ENCODE peak calls at places on chromosome 19, in five cellular contexts. O is foreskin fibroblast, M is K562, N is GM12865, Y is IMR-90. X is an unnamed sample.

GRCh38 chr19:45567609-45568008 is 17.0 kb downstream of the OPA3 start:
- DNase-seq in O (no peak), M (no peak), N (no peak), Y (no peak), X (no peak)

GRCh38 chr19:41584260-41584810 is 8.4 kb downstream of the CEACAM21 start:
- DNase-seq in O (no peak), M (no peak), N (no peak), Y (no peak), X (no peak)

GRCh38 chr19:679418-680286 is 3.5 kb downstream of the FSTL3 start:
- DNase-seq in O (peak; percentile 74), M (peak; percentile 61), N (peak; percentile 55), Y (peak; percentile 80), X (peak; percentile 45)

GRCh38 chr19:11159598-11160001 is 4.0 kb upstream of the SPC24 start:
- DNase-seq in O (no peak), M (no peak), N (no peak), Y (peak; percentile 41), X (no peak)

GRCh38 chr19:45592366-45592765 is 7.8 kb upstream of the OPA3 start:
- DNase-seq in O (no peak), M (no peak), N (no peak), Y (no peak), X (no peak)

GRCh38 chr19:3585301-3586123 is at the start of gene GIPC3:
- DNase-seq in O (no peak), M (peak; percentile 48), N (no peak), Y (no peak), X (peak; percentile 39)

GRCh38 chr19:6862673-6863078 is 24.7 kb upstream of the ADGRE1 start:
- DNase-seq in O (peak; percentile 74), M (peak; percentile 80), N (peak; percentile 94), Y (peak; percentile 69), X (peak; percentile 81)

GRCh38 chr19:7188682-7189629 is 105.3 kb downstream of the INSR start:
- DNase-seq in O (no peak), M (no peak), N (peak; percentile 42), Y (no peak), X (peak; percentile 48)

GRCh38 chr19:39223703-39224279 is 19.7 kb upstream of the SYCN start:
- DNase-seq in O (peak; percentile 10), M (peak; percentile 48), N (no peak), Y (peak; percentile 19), X (peak; percentile 65)

GRCh38 chr19:2986951-2987491 is 9.7 kb downstream of the TLE6 start:
- DNase-seq in O (no peak), M (no peak), N (no peak), Y (no peak), X (no peak)

GRCh38 chr19:38526430-38526829 is 91.3 kb downstream of the MAP4K1 start:
- DNase-seq in O (no peak), M (no peak), N (no peak), Y (no peak), X (no peak)

GRCh38 chr19:13984875-13985741 is 21.0 kb downstream of the RFX1 start:
- DNase-seq in O (no peak), M (no peak), N (no peak), Y (no peak), X (no peak)

GRCh38 chr19:39983695-39984302 is 12.8 kb downstream of the PSMC4 start:
- DNase-seq in O (no peak), M (peak; percentile 46), N (no peak), Y (no peak), X (no peak)

GRCh38 chr19:1411255-1412191 is 4.1 kb downstream of the DAZAP1 start:
- DNase-seq in O (peak; percentile 60), M (no peak), N (no peak), Y (peak; percentile 54), X (no peak)

GRCh38 chr19:15374796-15375440 is 4.7 kb downstream of the AKAP8 start:
- DNase-seq in O (no peak), M (no peak), N (no peak), Y (no peak), X (no peak)

GRCh38 chr19:47086280-47086679 is 27.3 kb downstream of the ZC3H4 start:
- DNase-seq in O (no peak), M (no peak), N (no peak), Y (no peak), X (no peak)

GRCh38 chr19:44640518-44640917 is 3.2 kb upstream of the PVR start:
- DNase-seq in O (peak; percentile 63), M (no peak), N (no peak), Y (peak; percentile 58), X (no peak)

GRCh38 chr19:10516064-10516385 is 1.2 kb downstream of the S1PR5 start:
- DNase-seq in O (no peak), M (no peak), N (no peak), Y (no peak), X (no peak)

GRCh38 chr19:17109962-17110598 is 34.5 kb downstream of the MYO9B start:
- DNase-seq in O (no peak), M (no peak), N (peak; percentile 86), Y (no peak), X (no peak)

GRCh38 chr19:17090501-17091074 is 15.0 kb downstream of the MYO9B start:
- DNase-seq in O (no peak), M (no peak), N (no peak), Y (peak; percentile 60), X (no peak)

GRCh38 chr19:44889830-44890365 is 1.2 kb upstream of the TOMM40 start:
- DNase-seq in O (no peak), M (no peak), N (peak; percentile 21), Y (no peak), X (no peak)

GRCh38 chr19:28560786-28561185 is 652.2 kb downstream of the UQCRFS1 start:
- DNase-seq in O (no peak), M (peak; percentile 52), N (no peak), Y (no peak), X (no peak)

GRCh38 chr19:18742838-18743237 is 48.3 kb downstream of the COMP start:
- DNase-seq in O (no peak), M (no peak), N (no peak), Y (no peak), X (no peak)
- TF ChIP-seq CTCF in O (no peak), M (no peak), N (no peak), Y (no peak), X (no peak)

DNA sequence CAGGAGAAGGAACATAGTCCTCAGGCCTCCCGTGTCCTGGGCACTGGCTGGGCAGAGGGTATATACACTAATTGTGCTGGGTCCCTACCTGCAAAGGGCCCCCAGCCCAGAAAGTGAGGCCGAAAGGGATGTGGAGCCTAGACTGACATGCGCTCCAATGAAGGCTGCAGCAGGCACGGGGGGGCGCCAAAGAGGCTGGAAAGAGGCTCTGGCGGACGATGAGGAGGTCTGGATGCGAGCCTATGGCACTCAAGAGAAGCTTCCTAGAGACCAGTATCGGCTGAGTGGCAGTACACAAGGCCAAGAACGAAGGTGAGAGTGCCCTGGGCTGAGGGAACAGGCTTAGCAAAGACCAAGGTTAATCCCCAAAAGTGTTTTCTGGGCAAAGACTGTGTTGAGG is 16.6 kb downstream of the VRK3 start:
- DNase-seq in O (no peak), M (peak; percentile 57), N (no peak), Y (no peak), X (peak; percentile 43)
- TF ChIP-seq CTCF in O (peak; percentile 20), M (peak; percentile 69), N (no peak), Y (peak; percentile 14), X (no peak)

GRCh38 chr19:35549174-35549788 is 3.9 kb downstream of the TMEM147 start:
- DNase-seq in O (peak; percentile 37), M (peak; percentile 79), N (peak; percentile 78), Y (peak; percentile 56), X (peak; percentile 65)
- TF ChIP-seq CTCF in O (peak; percentile 61), M (peak; percentile 80), N (peak; percentile 68), Y (peak; percentile 71), X (peak; percentile 81)

DNA sequence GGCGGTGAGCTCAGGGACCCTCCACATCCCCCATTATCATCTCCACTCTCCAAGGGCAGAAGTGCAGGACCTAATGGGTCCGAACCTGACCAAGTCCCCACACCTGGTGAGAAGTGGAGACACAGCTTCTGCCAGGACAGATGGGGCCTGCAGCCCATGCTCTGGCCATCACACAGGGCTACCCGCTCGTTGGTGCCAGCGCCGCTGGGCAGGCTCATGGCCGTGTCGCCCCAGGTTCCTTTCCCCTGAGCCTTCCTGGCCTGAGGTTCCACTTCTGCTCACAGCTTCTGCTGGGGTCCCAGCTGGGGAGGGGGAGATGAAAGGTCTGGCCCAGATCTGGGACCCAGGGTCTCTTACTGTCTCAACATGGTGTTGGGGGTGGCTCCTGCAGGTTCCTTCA is 48.4 kb upstream of the KCTD15 start:
- DNase-seq in O (no peak), M (no peak), N (no peak), Y (no peak), X (no peak)
- TF ChIP-seq CTCF in O (no peak), M (no peak), N (no peak), Y (no peak), X (no peak)

GRCh38 chr19:8609210-8610040 is 1.1 kb downstream of the ADAMTS10 start:
- DNase-seq in O (peak; percentile 51), M (peak; percentile 42), N (no peak), Y (peak; percentile 60), X (peak; percentile 69)
- TF ChIP-seq CTCF in O (peak; percentile 27), M (peak; percentile 22), N (no peak), Y (peak; percentile 34), X (no peak)

DNA sequence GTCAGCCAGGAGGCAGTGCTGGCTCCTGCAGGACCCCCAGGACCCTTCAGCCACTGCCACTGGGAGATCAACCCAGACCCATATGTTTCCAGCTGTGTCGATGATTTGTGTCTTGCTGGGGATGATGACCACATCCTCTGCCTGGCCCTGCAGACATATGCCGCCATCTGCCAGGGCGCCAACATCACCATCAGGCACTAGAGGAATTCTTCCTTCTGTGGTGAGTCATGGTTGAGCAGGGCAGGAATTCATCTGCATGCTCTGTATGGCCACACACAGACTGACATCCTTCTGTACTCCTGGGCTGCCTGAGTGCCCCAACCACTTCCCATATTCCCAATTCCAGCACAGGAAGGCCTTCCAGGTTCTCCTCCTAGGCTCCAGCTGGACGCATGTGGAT is 27.1 kb upstream of the FXYD3 start:
- DNase-seq in O (peak; percentile 89), M (no peak), N (no peak), Y (peak; percentile 87), X (no peak)
- TF ChIP-seq CTCF in O (no peak), M (no peak), N (no peak), Y (no peak), X (no peak)

GRCh38 chr19:58368561-58369360 is 6.2 kb upstream of the ZNF497 start:
- DNase-seq in O (no peak), M (no peak), N (no peak), Y (no peak), X (no peak)
- TF ChIP-seq CTCF in O (no peak), M (no peak), N (no peak), Y (no peak), X (no peak)

DNA sequence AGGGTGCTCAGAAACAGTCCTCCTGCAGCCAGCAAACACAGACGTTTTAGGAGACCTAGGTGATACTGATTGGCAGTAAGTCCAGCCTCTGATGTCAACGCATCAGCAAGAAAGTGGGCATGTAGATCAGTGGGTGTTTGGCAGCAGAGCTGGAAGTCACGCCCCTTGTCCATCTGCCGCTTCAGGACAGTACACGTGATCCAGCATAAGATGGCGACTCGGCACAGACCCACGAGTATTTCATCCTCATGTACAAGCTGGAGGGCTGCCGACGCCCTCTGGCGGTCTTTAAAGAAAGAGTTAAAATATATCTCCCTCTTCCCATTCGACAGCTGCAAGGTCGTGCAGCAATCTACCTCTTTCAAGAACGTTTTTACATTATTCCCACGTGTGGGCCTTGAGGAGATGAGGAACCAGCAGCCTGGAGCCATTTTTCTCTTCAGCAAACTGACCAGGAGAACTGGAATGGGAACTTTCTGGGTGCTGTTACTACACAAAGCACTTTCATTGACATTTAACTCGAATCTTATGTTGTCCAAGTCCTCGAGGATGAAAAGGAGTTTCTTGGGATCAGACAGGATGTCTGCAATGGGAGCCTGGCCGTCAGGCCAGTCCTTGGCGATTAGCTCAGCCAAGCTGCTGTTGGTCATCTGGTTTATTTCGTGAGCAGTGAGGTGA is 22.3 kb downstream of the NLRP11 start:
- DNase-seq in O (peak; percentile 11), M (peak; percentile 77), N (peak; percentile 89), Y (peak; percentile 33), X (no peak)
- TF ChIP-seq CTCF in O (peak; percentile 12), M (peak; percentile 87), N (peak; percentile 41), Y (peak; percentile 21), X (no peak)

X was measured in endothelial cell.